ENCODE peak calls at places on chromosomes 12 and 14, in eight cellular contexts. One of them, this sample, is unnamed.

GRCh38 chr14:71524321-71524982 is 407.8 kb upstream of the RGS6 start:
- DNase-seq in Kasumi-1: no peak
- DNase-seq in Peyer's patch: no peak
- DNase-seq in substantia nigra: no peak
- DNase-seq in activated CD4-positive, alpha-beta T cell treated with anti-CD3 and anti-CD28 coated beads for 24 hours: no peak
- DNase-seq in tibial nerve: no peak
- DNase-seq in stimulated activated CD4-positive, alpha-beta T cell treated with anti-CD3 and anti-CD28 coated beads, TNF-alpha, amount 100 ng/mL, for 48 hours: no peak
- DNase-seq in T follicular helper cell: no peak
- DNase-seq in this sample: no peak

GRCh38 chr14:61927015-61927414 is 164.8 kb downstream of the SNAPC1 start:
- DNase-seq in Kasumi-1: no peak
- DNase-seq in Peyer's patch: no peak
- DNase-seq in substantia nigra: no peak
- DNase-seq in activated CD4-positive, alpha-beta T cell treated with anti-CD3 and anti-CD28 coated beads for 24 hours: no peak
- DNase-seq in tibial nerve: no peak
- DNase-seq in stimulated activated CD4-positive, alpha-beta T cell treated with anti-CD3 and anti-CD28 coated beads, TNF-alpha, amount 100 ng/mL, for 48 hours: no peak
- DNase-seq in T follicular helper cell: no peak
- DNase-seq in this sample: no peak

GRCh38 chr14:50059773-50060629 is 56.4 kb downstream of the VCPKMT start:
- DNase-seq in Kasumi-1: peak
- DNase-seq in Peyer's patch: no peak
- DNase-seq in substantia nigra: no peak
- DNase-seq in activated CD4-positive, alpha-beta T cell treated with anti-CD3 and anti-CD28 coated beads for 24 hours: no peak
- DNase-seq in tibial nerve: no peak
- DNase-seq in stimulated activated CD4-positive, alpha-beta T cell treated with anti-CD3 and anti-CD28 coated beads, TNF-alpha, amount 100 ng/mL, for 48 hours: no peak
- DNase-seq in T follicular helper cell: no peak
- DNase-seq in this sample: no peak

GRCh38 chr14:30655124-30655523 is 33.0 kb downstream of the SCFD1 start:
- DNase-seq in Kasumi-1: no peak
- DNase-seq in Peyer's patch: no peak
- DNase-seq in substantia nigra: no peak
- DNase-seq in activated CD4-positive, alpha-beta T cell treated with anti-CD3 and anti-CD28 coated beads for 24 hours: no peak
- DNase-seq in tibial nerve: no peak
- DNase-seq in stimulated activated CD4-positive, alpha-beta T cell treated with anti-CD3 and anti-CD28 coated beads, TNF-alpha, amount 100 ng/mL, for 48 hours: no peak
- DNase-seq in T follicular helper cell: no peak
- DNase-seq in this sample: no peak

GRCh38 chr12:131104464-131105350 is 151.0 kb downstream of the ADGRD1 start:
- DNase-seq in Kasumi-1: peak
- DNase-seq in Peyer's patch: peak
- DNase-seq in substantia nigra: peak
- DNase-seq in activated CD4-positive, alpha-beta T cell treated with anti-CD3 and anti-CD28 coated beads for 24 hours: peak
- DNase-seq in tibial nerve: peak
- DNase-seq in stimulated activated CD4-positive, alpha-beta T cell treated with anti-CD3 and anti-CD28 coated beads, TNF-alpha, amount 100 ng/mL, for 48 hours: peak
- DNase-seq in T follicular helper cell: peak
- DNase-seq in this sample: peak

GRCh38 chr12:103100226-103100866 is 142.9 kb downstream of the ASCL1 start:
- DNase-seq in Kasumi-1: no peak
- DNase-seq in Peyer's patch: no peak
- DNase-seq in substantia nigra: no peak
- DNase-seq in activated CD4-positive, alpha-beta T cell treated with anti-CD3 and anti-CD28 coated beads for 24 hours: no peak
- DNase-seq in tibial nerve: no peak
- DNase-seq in stimulated activated CD4-positive, alpha-beta T cell treated with anti-CD3 and anti-CD28 coated beads, TNF-alpha, amount 100 ng/mL, for 48 hours: no peak
- DNase-seq in T follicular helper cell: no peak
- DNase-seq in this sample: no peak

GRCh38 chr12:115507951-115508722 is 769.4 kb downstream of the MED13L start:
- DNase-seq in Kasumi-1: no peak
- DNase-seq in Peyer's patch: no peak
- DNase-seq in substantia nigra: peak
- DNase-seq in activated CD4-positive, alpha-beta T cell treated with anti-CD3 and anti-CD28 coated beads for 24 hours: no peak
- DNase-seq in tibial nerve: no peak
- DNase-seq in stimulated activated CD4-positive, alpha-beta T cell treated with anti-CD3 and anti-CD28 coated beads, TNF-alpha, amount 100 ng/mL, for 48 hours: no peak
- DNase-seq in T follicular helper cell: no peak
- DNase-seq in this sample: peak

GRCh38 chr12:9756174-9756573 is 4.5 kb downstream of the CD69 start:
- DNase-seq in Kasumi-1: no peak
- DNase-seq in Peyer's patch: no peak
- DNase-seq in substantia nigra: no peak
- DNase-seq in activated CD4-positive, alpha-beta T cell treated with anti-CD3 and anti-CD28 coated beads for 24 hours: no peak
- DNase-seq in tibial nerve: no peak
- DNase-seq in stimulated activated CD4-positive, alpha-beta T cell treated with anti-CD3 and anti-CD28 coated beads, TNF-alpha, amount 100 ng/mL, for 48 hours: no peak
- DNase-seq in T follicular helper cell: no peak
- DNase-seq in this sample: no peak

GRCh38 chr14:79602023-79602422 is 609.3 kb downstream of the DIO2 start:
- DNase-seq in Kasumi-1: no peak
- DNase-seq in Peyer's patch: no peak
- DNase-seq in substantia nigra: no peak
- DNase-seq in activated CD4-positive, alpha-beta T cell treated with anti-CD3 and anti-CD28 coated beads for 24 hours: no peak
- DNase-seq in tibial nerve: no peak
- DNase-seq in stimulated activated CD4-positive, alpha-beta T cell treated with anti-CD3 and anti-CD28 coated beads, TNF-alpha, amount 100 ng/mL, for 48 hours: no peak
- DNase-seq in T follicular helper cell: no peak
- DNase-seq in this sample: no peak

GRCh38 chr12:111154180-111154579 is 214.7 kb downstream of the PHETA1 start:
- DNase-seq in Kasumi-1: no peak
- DNase-seq in Peyer's patch: no peak
- DNase-seq in substantia nigra: no peak
- DNase-seq in activated CD4-positive, alpha-beta T cell treated with anti-CD3 and anti-CD28 coated beads for 24 hours: no peak
- DNase-seq in tibial nerve: no peak
- DNase-seq in stimulated activated CD4-positive, alpha-beta T cell treated with anti-CD3 and anti-CD28 coated beads, TNF-alpha, amount 100 ng/mL, for 48 hours: no peak
- DNase-seq in T follicular helper cell: no peak
- DNase-seq in this sample: no peak

GRCh38 chr12:24244231-24244630 is 294.8 kb upstream of the SOX5 start:
- DNase-seq in Kasumi-1: no peak
- DNase-seq in Peyer's patch: no peak
- DNase-seq in substantia nigra: no peak
- DNase-seq in activated CD4-positive, alpha-beta T cell treated with anti-CD3 and anti-CD28 coated beads for 24 hours: no peak
- DNase-seq in tibial nerve: no peak
- DNase-seq in stimulated activated CD4-positive, alpha-beta T cell treated with anti-CD3 and anti-CD28 coated beads, TNF-alpha, amount 100 ng/mL, for 48 hours: no peak
- DNase-seq in T follicular helper cell: no peak
- DNase-seq in this sample: no peak

GRCh38 chr12:93946542-93947150 is 201.7 kb upstream of the PLXNC1 start:
- DNase-seq in Kasumi-1: no peak
- DNase-seq in Peyer's patch: no peak
- DNase-seq in substantia nigra: no peak
- DNase-seq in activated CD4-positive, alpha-beta T cell treated with anti-CD3 and anti-CD28 coated beads for 24 hours: no peak
- DNase-seq in tibial nerve: no peak
- DNase-seq in stimulated activated CD4-positive, alpha-beta T cell treated with anti-CD3 and anti-CD28 coated beads, TNF-alpha, amount 100 ng/mL, for 48 hours: no peak
- DNase-seq in T follicular helper cell: no peak
- DNase-seq in this sample: no peak

GRCh38 chr14:24070285-24071143 is 848 bp upstream of the CPNE6 start:
- DNase-seq in Kasumi-1: no peak
- DNase-seq in Peyer's patch: no peak
- DNase-seq in substantia nigra: no peak
- DNase-seq in activated CD4-positive, alpha-beta T cell treated with anti-CD3 and anti-CD28 coated beads for 24 hours: no peak
- DNase-seq in tibial nerve: no peak
- DNase-seq in stimulated activated CD4-positive, alpha-beta T cell treated with anti-CD3 and anti-CD28 coated beads, TNF-alpha, amount 100 ng/mL, for 48 hours: no peak
- DNase-seq in T follicular helper cell: no peak
- DNase-seq in this sample: no peak

GRCh38 chr14:28785096-28785952 is 18.7 kb downstream of the FOXG1 start:
- DNase-seq in Kasumi-1: no peak
- DNase-seq in Peyer's patch: no peak
- DNase-seq in substantia nigra: no peak
- DNase-seq in activated CD4-positive, alpha-beta T cell treated with anti-CD3 and anti-CD28 coated beads for 24 hours: no peak
- DNase-seq in tibial nerve: no peak
- DNase-seq in stimulated activated CD4-positive, alpha-beta T cell treated with anti-CD3 and anti-CD28 coated beads, TNF-alpha, amount 100 ng/mL, for 48 hours: no peak
- DNase-seq in T follicular helper cell: no peak
- DNase-seq in this sample: no peak

GRCh38 chr12:46442723-46443122 is 70.2 kb upstream of the SLC38A2 start:
- DNase-seq in Kasumi-1: no peak
- DNase-seq in Peyer's patch: no peak
- DNase-seq in substantia nigra: no peak
- DNase-seq in activated CD4-positive, alpha-beta T cell treated with anti-CD3 and anti-CD28 coated beads for 24 hours: no peak
- DNase-seq in tibial nerve: no peak
- DNase-seq in stimulated activated CD4-positive, alpha-beta T cell treated with anti-CD3 and anti-CD28 coated beads, TNF-alpha, amount 100 ng/mL, for 48 hours: no peak
- DNase-seq in T follicular helper cell: no peak
- DNase-seq in this sample: no peak

GRCh38 chr12:94282675-94283074 is 134.3 kb downstream of the PLXNC1 start:
- DNase-seq in Kasumi-1: no peak
- DNase-seq in Peyer's patch: no peak
- DNase-seq in substantia nigra: no peak
- DNase-seq in activated CD4-positive, alpha-beta T cell treated with anti-CD3 and anti-CD28 coated beads for 24 hours: no peak
- DNase-seq in tibial nerve: no peak
- DNase-seq in stimulated activated CD4-positive, alpha-beta T cell treated with anti-CD3 and anti-CD28 coated beads, TNF-alpha, amount 100 ng/mL, for 48 hours: no peak
- DNase-seq in T follicular helper cell: peak
- DNase-seq in this sample: no peak

GRCh38 chr12:80017261-80017870 is 82.0 kb upstream of the OTOGL start:
- DNase-seq in Kasumi-1: no peak
- DNase-seq in Peyer's patch: no peak
- DNase-seq in substantia nigra: no peak
- DNase-seq in activated CD4-positive, alpha-beta T cell treated with anti-CD3 and anti-CD28 coated beads for 24 hours: no peak
- DNase-seq in tibial nerve: no peak
- DNase-seq in stimulated activated CD4-positive, alpha-beta T cell treated with anti-CD3 and anti-CD28 coated beads, TNF-alpha, amount 100 ng/mL, for 48 hours: no peak
- DNase-seq in T follicular helper cell: no peak
- DNase-seq in this sample: no peak

GRCh38 chr12:58809064-58809607 is 111.2 kb downstream of the LRIG3 start:
- DNase-seq in Kasumi-1: no peak
- DNase-seq in Peyer's patch: no peak
- DNase-seq in substantia nigra: no peak
- DNase-seq in activated CD4-positive, alpha-beta T cell treated with anti-CD3 and anti-CD28 coated beads for 24 hours: no peak
- DNase-seq in tibial nerve: no peak
- DNase-seq in stimulated activated CD4-positive, alpha-beta T cell treated with anti-CD3 and anti-CD28 coated beads, TNF-alpha, amount 100 ng/mL, for 48 hours: no peak
- DNase-seq in T follicular helper cell: no peak
- DNase-seq in this sample: no peak

GRCh38 chr14:104657563-104658324 is 31.7 kb upstream of the INF2 start:
- DNase-seq in Kasumi-1: peak
- DNase-seq in Peyer's patch: peak
- DNase-seq in substantia nigra: no peak
- DNase-seq in activated CD4-positive, alpha-beta T cell treated with anti-CD3 and anti-CD28 coated beads for 24 hours: no peak
- DNase-seq in tibial nerve: no peak
- DNase-seq in stimulated activated CD4-positive, alpha-beta T cell treated with anti-CD3 and anti-CD28 coated beads, TNF-alpha, amount 100 ng/mL, for 48 hours: no peak
- DNase-seq in T follicular helper cell: no peak
- DNase-seq in this sample: no peak

GRCh38 chr12:124995200-124995961 is 1.9 kb downstream of the BRI3BP start:
- DNase-seq in Kasumi-1: peak
- DNase-seq in Peyer's patch: no peak
- DNase-seq in substantia nigra: no peak
- DNase-seq in activated CD4-positive, alpha-beta T cell treated with anti-CD3 and anti-CD28 coated beads for 24 hours: no peak
- DNase-seq in tibial nerve: no peak
- DNase-seq in stimulated activated CD4-positive, alpha-beta T cell treated with anti-CD3 and anti-CD28 coated beads, TNF-alpha, amount 100 ng/mL, for 48 hours: no peak
- DNase-seq in T follicular helper cell: no peak
- DNase-seq in this sample: no peak

GRCh38 chr12:89976866-89977265 is 268.2 kb upstream of the ATP2B1 start:
- DNase-seq in Kasumi-1: no peak
- DNase-seq in Peyer's patch: no peak
- DNase-seq in substantia nigra: no peak
- DNase-seq in activated CD4-positive, alpha-beta T cell treated with anti-CD3 and anti-CD28 coated beads for 24 hours: no peak
- DNase-seq in tibial nerve: no peak
- DNase-seq in stimulated activated CD4-positive, alpha-beta T cell treated with anti-CD3 and anti-CD28 coated beads, TNF-alpha, amount 100 ng/mL, for 48 hours: no peak
- DNase-seq in T follicular helper cell: no peak
- DNase-seq in this sample: no peak

GRCh38 chr14:64891839-64892375 is 12.2 kb upstream of the SPTB start:
- DNase-seq in Kasumi-1: peak
- DNase-seq in Peyer's patch: no peak
- DNase-seq in substantia nigra: no peak
- DNase-seq in activated CD4-positive, alpha-beta T cell treated with anti-CD3 and anti-CD28 coated beads for 24 hours: no peak
- DNase-seq in tibial nerve: peak
- DNase-seq in stimulated activated CD4-positive, alpha-beta T cell treated with anti-CD3 and anti-CD28 coated beads, TNF-alpha, amount 100 ng/mL, for 48 hours: no peak
- DNase-seq in T follicular helper cell: no peak
- DNase-seq in this sample: peak

GRCh38 chr12:116043673-116044072 is 233.8 kb downstream of the MED13L start:
- DNase-seq in Kasumi-1: no peak
- DNase-seq in Peyer's patch: no peak
- DNase-seq in substantia nigra: no peak
- DNase-seq in activated CD4-positive, alpha-beta T cell treated with anti-CD3 and anti-CD28 coated beads for 24 hours: no peak
- DNase-seq in tibial nerve: no peak
- DNase-seq in stimulated activated CD4-positive, alpha-beta T cell treated with anti-CD3 and anti-CD28 coated beads, TNF-alpha, amount 100 ng/mL, for 48 hours: no peak
- DNase-seq in T follicular helper cell: no peak
- DNase-seq in this sample: no peak

GRCh38 chr14:36690301-36691020 is 28.8 kb downstream of the PAX9 start:
- DNase-seq in Kasumi-1: no peak
- DNase-seq in Peyer's patch: no peak
- DNase-seq in substantia nigra: no peak
- DNase-seq in activated CD4-positive, alpha-beta T cell treated with anti-CD3 and anti-CD28 coated beads for 24 hours: no peak
- DNase-seq in tibial nerve: no peak
- DNase-seq in stimulated activated CD4-positive, alpha-beta T cell treated with anti-CD3 and anti-CD28 coated beads, TNF-alpha, amount 100 ng/mL, for 48 hours: no peak
- DNase-seq in T follicular helper cell: no peak
- DNase-seq in this sample: no peak

GRCh38 chr14:101601603-101602465 is 40.5 kb downstream of the DIO3 start:
- DNase-seq in Kasumi-1: no peak
- DNase-seq in Peyer's patch: peak
- DNase-seq in substantia nigra: no peak
- DNase-seq in activated CD4-positive, alpha-beta T cell treated with anti-CD3 and anti-CD28 coated beads for 24 hours: no peak
- DNase-seq in tibial nerve: no peak
- DNase-seq in stimulated activated CD4-positive, alpha-beta T cell treated with anti-CD3 and anti-CD28 coated beads, TNF-alpha, amount 100 ng/mL, for 48 hours: no peak
- DNase-seq in T follicular helper cell: no peak
- DNase-seq in this sample: no peak

GRCh38 chr14:75823334-75823733 is 158.5 kb downstream of the TGFB3 start:
- DNase-seq in Kasumi-1: no peak
- DNase-seq in Peyer's patch: no peak
- DNase-seq in substantia nigra: no peak
- DNase-seq in activated CD4-positive, alpha-beta T cell treated with anti-CD3 and anti-CD28 coated beads for 24 hours: no peak
- DNase-seq in tibial nerve: no peak
- DNase-seq in stimulated activated CD4-positive, alpha-beta T cell treated with anti-CD3 and anti-CD28 coated beads, TNF-alpha, amount 100 ng/mL, for 48 hours: no peak
- DNase-seq in T follicular helper cell: no peak
- DNase-seq in this sample: no peak

GRCh38 chr12:45895961-45896360 is 94.4 kb downstream of the SCAF11 start:
- DNase-seq in Kasumi-1: no peak
- DNase-seq in Peyer's patch: no peak
- DNase-seq in substantia nigra: no peak
- DNase-seq in activated CD4-positive, alpha-beta T cell treated with anti-CD3 and anti-CD28 coated beads for 24 hours: no peak
- DNase-seq in tibial nerve: no peak
- DNase-seq in stimulated activated CD4-positive, alpha-beta T cell treated with anti-CD3 and anti-CD28 coated beads, TNF-alpha, amount 100 ng/mL, for 48 hours: no peak
- DNase-seq in T follicular helper cell: no peak
- DNase-seq in this sample: no peak

GRCh38 chr12:98595152-98595988 is 1.9 kb downstream of the SLC25A3 start:
- DNase-seq in Kasumi-1: no peak
- DNase-seq in Peyer's patch: no peak
- DNase-seq in substantia nigra: no peak
- DNase-seq in activated CD4-positive, alpha-beta T cell treated with anti-CD3 and anti-CD28 coated beads for 24 hours: no peak
- DNase-seq in tibial nerve: no peak
- DNase-seq in stimulated activated CD4-positive, alpha-beta T cell treated with anti-CD3 and anti-CD28 coated beads, TNF-alpha, amount 100 ng/mL, for 48 hours: no peak
- DNase-seq in T follicular helper cell: no peak
- DNase-seq in this sample: no peak

GRCh38 chr12:55925371-55925770 is 2.3 kb downstream of the PYM1 start:
- DNase-seq in Kasumi-1: no peak
- DNase-seq in Peyer's patch: no peak
- DNase-seq in substantia nigra: no peak
- DNase-seq in activated CD4-positive, alpha-beta T cell treated with anti-CD3 and anti-CD28 coated beads for 24 hours: no peak
- DNase-seq in tibial nerve: no peak
- DNase-seq in stimulated activated CD4-positive, alpha-beta T cell treated with anti-CD3 and anti-CD28 coated beads, TNF-alpha, amount 100 ng/mL, for 48 hours: no peak
- DNase-seq in T follicular helper cell: no peak
- DNase-seq in this sample: no peak

GRCh38 chr12:130064999-130065398 is 97.3 kb upstream of the FZD10 start:
- DNase-seq in Kasumi-1: no peak
- DNase-seq in Peyer's patch: no peak
- DNase-seq in substantia nigra: no peak
- DNase-seq in activated CD4-positive, alpha-beta T cell treated with anti-CD3 and anti-CD28 coated beads for 24 hours: no peak
- DNase-seq in tibial nerve: no peak
- DNase-seq in stimulated activated CD4-positive, alpha-beta T cell treated with anti-CD3 and anti-CD28 coated beads, TNF-alpha, amount 100 ng/mL, for 48 hours: no peak
- DNase-seq in T follicular helper cell: no peak
- DNase-seq in this sample: no peak

GRCh38 chr14:50524071-50524470 is 8.3 kb downstream of the MAP4K5 start:
- DNase-seq in Kasumi-1: peak
- DNase-seq in Peyer's patch: no peak
- DNase-seq in substantia nigra: no peak
- DNase-seq in activated CD4-positive, alpha-beta T cell treated with anti-CD3 and anti-CD28 coated beads for 24 hours: no peak
- DNase-seq in tibial nerve: no peak
- DNase-seq in stimulated activated CD4-positive, alpha-beta T cell treated with anti-CD3 and anti-CD28 coated beads, TNF-alpha, amount 100 ng/mL, for 48 hours: no peak
- DNase-seq in T follicular helper cell: no peak
- DNase-seq in this sample: no peak

GRCh38 chr14:86787782-86788181 is 1205.2 kb downstream of the GALC start:
- DNase-seq in Kasumi-1: no peak
- DNase-seq in Peyer's patch: no peak
- DNase-seq in substantia nigra: no peak
- DNase-seq in activated CD4-positive, alpha-beta T cell treated with anti-CD3 and anti-CD28 coated beads for 24 hours: no peak
- DNase-seq in tibial nerve: no peak
- DNase-seq in stimulated activated CD4-positive, alpha-beta T cell treated with anti-CD3 and anti-CD28 coated beads, TNF-alpha, amount 100 ng/mL, for 48 hours: no peak
- DNase-seq in T follicular helper cell: no peak
- DNase-seq in this sample: no peak

GRCh38 chr12:65977384-65977783 is 153.1 kb downstream of the HMGA2 start:
- DNase-seq in Kasumi-1: no peak
- DNase-seq in Peyer's patch: no peak
- DNase-seq in substantia nigra: no peak
- DNase-seq in activated CD4-positive, alpha-beta T cell treated with anti-CD3 and anti-CD28 coated beads for 24 hours: no peak
- DNase-seq in tibial nerve: no peak
- DNase-seq in stimulated activated CD4-positive, alpha-beta T cell treated with anti-CD3 and anti-CD28 coated beads, TNF-alpha, amount 100 ng/mL, for 48 hours: no peak
- DNase-seq in T follicular helper cell: no peak
- DNase-seq in this sample: no peak

This sample was measured in frontal cortex.